ENCODE peak calls at places on chromosomes 6 and 20, in four cellular contexts. C is HS-27A, U is sigmoid colon, N is anterior cingulate cortex. O is an unnamed sample.

GRCh38 chr6:30450908-30451818 is 38.1 kb upstream of the HLA-E start:
- DNase-seq in C (no peak), U (peak; percentile 74), N (no peak), O (no peak)

GRCh38 chr6:148470141-148470540 is 127.5 kb downstream of the SASH1 start:
- DNase-seq in C (no peak), U (no peak), N (no peak), O (no peak)

GRCh38 chr6:21595265-21595950 is 1.9 kb downstream of the SOX4 start:
- DNase-seq in C (no peak), U (peak; percentile 71), N (no peak), O (no peak)

GRCh38 chr6:79335133-79335674 is 100.7 kb upstream of the HMGN3 start:
- DNase-seq in C (no peak), U (no peak), N (no peak), O (no peak)

GRCh38 chr6:166360243-166361079 is 18.1 kb upstream of the SFT2D1 start:
- DNase-seq in C (no peak), U (no peak), N (no peak), O (no peak)

GRCh38 chr6:108541843-108542795 is 18.6 kb upstream of the FOXO3 start:
- DNase-seq in C (no peak), U (peak; percentile 84), N (peak; percentile 35), O (peak; percentile 62)

GRCh38 chr6:39449022-39449421 is 126.5 kb upstream of the KCNK16 start:
- DNase-seq in C (no peak), U (no peak), N (no peak), O (no peak)

GRCh38 chr6:41917528-41917927 is 3.4 kb downstream of the MED20 start:
- DNase-seq in C (peak; percentile 96), U (no peak), N (no peak), O (no peak)

GRCh38 chr6:138468320-138469015 is 30.8 kb downstream of the NHSL1 start:
- DNase-seq in C (no peak), U (no peak), N (no peak), O (no peak)

GRCh38 chr6:96235927-96236326 is 220.2 kb downstream of the FUT9 start:
- DNase-seq in C (no peak), U (no peak), N (no peak), O (no peak)

GRCh38 chr20:62303327-62304226 is 780 bp downstream of the ADRM1 start:
- DNase-seq in C (no peak), U (peak; percentile 75), N (no peak), O (no peak)

GRCh38 chr6:52609968-52610367 is 33.1 kb upstream of the TRAM2 start:
- DNase-seq in C (no peak), U (no peak), N (no peak), O (no peak)

GRCh38 chr6:1837868-1838267 is 228.2 kb downstream of the FOXC1 start:
- DNase-seq in C (no peak), U (no peak), N (no peak), O (no peak)

GRCh38 chr6:83215131-83216047 is 22.2 kb downstream of the RWDD2A start:
- DNase-seq in C (no peak), U (peak; percentile 71), N (peak; percentile 15), O (peak; percentile 60)

GRCh38 chr20:38893485-38894090 is 32.6 kb upstream of the FAM83D start:
- DNase-seq in C (no peak), U (no peak), N (peak; percentile 73), O (peak; percentile 84)

GRCh38 chr6:20085817-20086216 is 126.5 kb downstream of the MBOAT1 start:
- DNase-seq in C (no peak), U (no peak), N (no peak), O (no peak)

O was measured in dorsolateral prefrontal cortex.